ENCODE peak calls at places on chromosomes 4 and X, in six cellular contexts. One of them, this sample, is unnamed.

GRCh38 chr4:22877653-22878052 is 184.9 kb downstream of the GBA3 start:
- DNase-seq in HCT116: no peak
- DNase-seq in MM.1S: no peak
- DNase-seq in SK-N-SH: no peak
- DNase-seq in neural progenitor cell: no peak
- DNase-seq in GM23248: no peak
- DNase-seq in this sample: no peak

GRCh38 chrX:7515681-7516413 is 327.1 kb upstream of the VCX start:
- DNase-seq in HCT116: no peak
- DNase-seq in MM.1S: no peak
- DNase-seq in SK-N-SH: no peak
- DNase-seq in neural progenitor cell: no peak
- DNase-seq in GM23248: peak; percentile 31
- DNase-seq in this sample: peak; percentile 29

GRCh38 chr4:168731706-168732414 is 235.0 kb downstream of the PALLD start:
- DNase-seq in HCT116: no peak
- DNase-seq in MM.1S: no peak
- DNase-seq in SK-N-SH: no peak
- DNase-seq in neural progenitor cell: no peak
- DNase-seq in GM23248: no peak
- DNase-seq in this sample: no peak

GRCh38 chr4:182754895-182755294 is 162.3 kb downstream of the DCTD start:
- DNase-seq in HCT116: no peak
- DNase-seq in MM.1S: no peak
- DNase-seq in SK-N-SH: no peak
- DNase-seq in neural progenitor cell: no peak
- DNase-seq in GM23248: no peak
- DNase-seq in this sample: no peak

GRCh38 chr4:55866973-55867574 is 13.6 kb downstream of the EXOC1 start:
- DNase-seq in HCT116: peak; percentile 51
- DNase-seq in MM.1S: peak; percentile 77
- DNase-seq in SK-N-SH: peak; percentile 36
- DNase-seq in neural progenitor cell: peak; percentile 78
- DNase-seq in GM23248: peak; percentile 80
- DNase-seq in this sample: peak; percentile 79

GRCh38 chrX:44314259-44314734 is 29.2 kb downstream of the EFHC2 start:
- DNase-seq in HCT116: no peak
- DNase-seq in MM.1S: peak; percentile 24
- DNase-seq in SK-N-SH: peak; percentile 19
- DNase-seq in neural progenitor cell: no peak
- DNase-seq in GM23248: peak; percentile 57
- DNase-seq in this sample: peak; percentile 42

GRCh38 chr4:164753873-164754488 is at the start of gene SMIM31:
- DNase-seq in HCT116: no peak
- DNase-seq in MM.1S: no peak
- DNase-seq in SK-N-SH: no peak
- DNase-seq in neural progenitor cell: no peak
- DNase-seq in GM23248: no peak
- DNase-seq in this sample: peak; percentile 79

GRCh38 chr4:159455675-159456235 is 352.9 kb downstream of the RAPGEF2 start:
- DNase-seq in HCT116: peak; percentile 31
- DNase-seq in MM.1S: peak; percentile 21
- DNase-seq in SK-N-SH: peak; percentile 68
- DNase-seq in neural progenitor cell: peak; percentile 56
- DNase-seq in GM23248: peak; percentile 57
- DNase-seq in this sample: peak; percentile 66

GRCh38 chrX:30196322-30196721 is 19.0 kb upstream of the MAGEB2 start:
- DNase-seq in HCT116: peak; percentile 7
- DNase-seq in MM.1S: peak; percentile 17
- DNase-seq in SK-N-SH: peak; percentile 32
- DNase-seq in neural progenitor cell: peak; percentile 13
- DNase-seq in GM23248: peak; percentile 15
- DNase-seq in this sample: peak; percentile 38

GRCh38 chr4:4919926-4920325 is 60.5 kb downstream of the MSX1 start:
- DNase-seq in HCT116: no peak
- DNase-seq in MM.1S: no peak
- DNase-seq in SK-N-SH: no peak
- DNase-seq in neural progenitor cell: no peak
- DNase-seq in GM23248: peak; percentile 91
- DNase-seq in this sample: peak; percentile 1

GRCh38 chr4:30714408-30715031 is 5.6 kb upstream of the PCDH7 start:
- DNase-seq in HCT116: peak; percentile 73
- DNase-seq in MM.1S: peak; percentile 42
- DNase-seq in SK-N-SH: peak; percentile 63
- DNase-seq in neural progenitor cell: peak; percentile 80
- DNase-seq in GM23248: peak; percentile 68
- DNase-seq in this sample: peak; percentile 65

GRCh38 chr4:183961772-183962171 is 56.7 kb downstream of the STOX2 start:
- DNase-seq in HCT116: no peak
- DNase-seq in MM.1S: no peak
- DNase-seq in SK-N-SH: no peak
- DNase-seq in neural progenitor cell: peak; percentile 49
- DNase-seq in GM23248: no peak
- DNase-seq in this sample: no peak

GRCh38 chrX:9267415-9267814 is 197.4 kb upstream of the TBL1X start:
- DNase-seq in HCT116: no peak
- DNase-seq in MM.1S: no peak
- DNase-seq in SK-N-SH: no peak
- DNase-seq in neural progenitor cell: no peak
- DNase-seq in GM23248: no peak
- DNase-seq in this sample: peak; percentile 82

GRCh38 chr4:8114456-8115202 is 44.0 kb downstream of the ABLIM2 start:
- DNase-seq in HCT116: no peak
- DNase-seq in MM.1S: no peak
- DNase-seq in SK-N-SH: no peak
- DNase-seq in neural progenitor cell: no peak
- DNase-seq in GM23248: no peak
- DNase-seq in this sample: no peak

GRCh38 chrX:13933352-13933751 is 96.3 kb downstream of the GEMIN8 start:
- DNase-seq in HCT116: no peak
- DNase-seq in MM.1S: no peak
- DNase-seq in SK-N-SH: no peak
- DNase-seq in neural progenitor cell: no peak
- DNase-seq in GM23248: no peak
- DNase-seq in this sample: peak; percentile 66

GRCh38 chr4:168057412-168057811 is 34.9 kb upstream of the ANXA10 start:
- DNase-seq in HCT116: no peak
- DNase-seq in MM.1S: peak; percentile 91
- DNase-seq in SK-N-SH: no peak
- DNase-seq in neural progenitor cell: no peak
- DNase-seq in GM23248: no peak
- DNase-seq in this sample: no peak

GRCh38 chr4:56976878-56977320 is 507 bp downstream of the NOA1 start:
- DNase-seq in HCT116: peak; percentile 19
- DNase-seq in MM.1S: peak; percentile 69
- DNase-seq in SK-N-SH: peak; percentile 74
- DNase-seq in neural progenitor cell: peak; percentile 64
- DNase-seq in GM23248: peak; percentile 62
- DNase-seq in this sample: peak; percentile 76

GRCh38 chrX:139932077-139932900 is 564 bp downstream of the ATP11C start:
- DNase-seq in HCT116: no peak
- DNase-seq in MM.1S: peak; percentile 43
- DNase-seq in SK-N-SH: peak; percentile 79
- DNase-seq in neural progenitor cell: peak; percentile 77
- DNase-seq in GM23248: peak; percentile 72
- DNase-seq in this sample: peak; percentile 31

GRCh38 chr4:43360296-43360695 is 467.8 kb downstream of the GRXCR1 start:
- DNase-seq in HCT116: no peak
- DNase-seq in MM.1S: no peak
- DNase-seq in SK-N-SH: no peak
- DNase-seq in neural progenitor cell: no peak
- DNase-seq in GM23248: no peak
- DNase-seq in this sample: no peak

GRCh38 chr4:2685541-2685940 is 70.6 kb downstream of the TNIP2 start:
- DNase-seq in HCT116: no peak
- DNase-seq in MM.1S: no peak
- DNase-seq in SK-N-SH: no peak
- DNase-seq in neural progenitor cell: no peak
- DNase-seq in GM23248: peak; percentile 75
- DNase-seq in this sample: no peak

GRCh38 chr4:1047106-1047975 is 35.9 kb downstream of the FGFRL1 start:
- DNase-seq in HCT116: no peak
- DNase-seq in MM.1S: no peak
- DNase-seq in SK-N-SH: no peak
- DNase-seq in neural progenitor cell: peak; percentile 1
- DNase-seq in GM23248: no peak
- DNase-seq in this sample: no peak

GRCh38 chrX:134761788-134762187 is 103.5 kb upstream of the PLAC1 start:
- DNase-seq in HCT116: no peak
- DNase-seq in MM.1S: peak; percentile 46
- DNase-seq in SK-N-SH: peak; percentile 16
- DNase-seq in neural progenitor cell: no peak
- DNase-seq in GM23248: peak; percentile 36
- DNase-seq in this sample: peak; percentile 56

GRCh38 chr4:132203618-132204017 is 945.5 kb upstream of the PCDH10 start:
- DNase-seq in HCT116: no peak
- DNase-seq in MM.1S: no peak
- DNase-seq in SK-N-SH: no peak
- DNase-seq in neural progenitor cell: peak; percentile 41
- DNase-seq in GM23248: no peak
- DNase-seq in this sample: no peak

GRCh38 chrX:53281321-53281822 is at the start of gene IQSEC2:
- DNase-seq in HCT116: peak; percentile 48
- DNase-seq in MM.1S: no peak
- DNase-seq in SK-N-SH: no peak
- DNase-seq in neural progenitor cell: peak; percentile 61
- DNase-seq in GM23248: peak; percentile 81
- DNase-seq in this sample: peak; percentile 89

GRCh38 chr4:88341227-88342192 is 37.1 kb upstream of the HERC6 start:
- DNase-seq in HCT116: no peak
- DNase-seq in MM.1S: no peak
- DNase-seq in SK-N-SH: no peak
- DNase-seq in neural progenitor cell: no peak
- DNase-seq in GM23248: peak; percentile 85
- DNase-seq in this sample: peak; percentile 76

GRCh38 chr4:56906534-56906933 is 1.2 kb upstream of the REST start:
- DNase-seq in HCT116: no peak
- DNase-seq in MM.1S: no peak
- DNase-seq in SK-N-SH: no peak
- DNase-seq in neural progenitor cell: no peak
- DNase-seq in GM23248: no peak
- DNase-seq in this sample: no peak

GRCh38 chr4:22048326-22048725 is 99.8 kb upstream of the KCNIP4 start:
- DNase-seq in HCT116: no peak
- DNase-seq in MM.1S: no peak
- DNase-seq in SK-N-SH: no peak
- DNase-seq in neural progenitor cell: no peak
- DNase-seq in GM23248: no peak
- DNase-seq in this sample: no peak

GRCh38 chr4:114481856-114482255 is 116.8 kb upstream of the UGT8 start:
- DNase-seq in HCT116: no peak
- DNase-seq in MM.1S: no peak
- DNase-seq in SK-N-SH: no peak
- DNase-seq in neural progenitor cell: no peak
- DNase-seq in GM23248: no peak
- DNase-seq in this sample: no peak

DNA sequence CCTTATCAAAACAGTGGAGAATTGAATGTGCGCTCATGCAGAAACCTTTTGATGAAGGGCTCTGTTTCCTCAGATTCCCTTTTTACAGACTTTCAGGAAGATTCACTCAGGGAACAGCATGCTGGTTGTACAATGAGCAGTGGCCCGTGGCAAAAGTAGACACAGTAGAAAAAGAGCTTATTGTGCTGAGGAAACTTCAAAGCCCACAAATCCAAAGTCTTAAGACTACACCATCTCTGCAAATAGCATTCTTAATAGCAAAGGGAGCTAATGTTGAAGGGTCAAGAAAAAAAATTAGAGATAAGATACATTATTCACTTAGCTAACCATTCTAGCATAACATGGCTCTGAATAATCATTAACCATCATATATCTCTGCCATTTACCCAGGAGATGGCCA is 859.0 kb downstream of the PDHA2 start:
- DNase-seq in HCT116: no peak
- DNase-seq in MM.1S: no peak
- DNase-seq in SK-N-SH: no peak
- DNase-seq in neural progenitor cell: peak; percentile 23
- DNase-seq in GM23248: no peak
- DNase-seq in this sample: no peak
- TF ChIP-seq EZH2phosphoT487 in HCT116: no peak
- TF ChIP-seq EZH2phosphoT487 in MM.1S: no peak
- TF ChIP-seq EZH2phosphoT487 in SK-N-SH: no peak
- TF ChIP-seq EZH2phosphoT487 in neural progenitor cell: no peak
- TF ChIP-seq EZH2phosphoT487 in GM23248: no peak
- TF ChIP-seq EZH2phosphoT487 in this sample: no peak

GRCh38 chr4:87235020-87235671 is 14.7 kb upstream of the KLHL8 start:
- DNase-seq in HCT116: no peak
- DNase-seq in MM.1S: no peak
- DNase-seq in SK-N-SH: no peak
- DNase-seq in neural progenitor cell: no peak
- DNase-seq in GM23248: peak; percentile 70
- DNase-seq in this sample: peak; percentile 41
- H3K9ac ChIP-seq in HCT116: peak overlapping the region; percentile 58
- H3K9ac ChIP-seq in MM.1S: peak overlapping the region; percentile 28
- H3K9ac ChIP-seq in SK-N-SH: peak overlapping the region; percentile 70
- H3K9ac ChIP-seq in neural progenitor cell: no peak overlapping the region
- H3K9ac ChIP-seq in GM23248: peak overlapping the region; percentile 81
- H3K9ac ChIP-seq in this sample: peak overlapping the region; percentile 65

GRCh38 chr4:113222006-113222405 is 172.6 kb downstream of the ANK2 start:
- DNase-seq in HCT116: no peak
- DNase-seq in MM.1S: no peak
- DNase-seq in SK-N-SH: no peak
- DNase-seq in neural progenitor cell: no peak
- DNase-seq in GM23248: peak; percentile 60
- DNase-seq in this sample: no peak
- TF ChIP-seq EZH2phosphoT487 in HCT116: no peak
- TF ChIP-seq EZH2phosphoT487 in MM.1S: no peak
- TF ChIP-seq EZH2phosphoT487 in SK-N-SH: no peak
- TF ChIP-seq EZH2phosphoT487 in neural progenitor cell: no peak
- TF ChIP-seq EZH2phosphoT487 in GM23248: no peak
- TF ChIP-seq EZH2phosphoT487 in this sample: no peak

DNA sequence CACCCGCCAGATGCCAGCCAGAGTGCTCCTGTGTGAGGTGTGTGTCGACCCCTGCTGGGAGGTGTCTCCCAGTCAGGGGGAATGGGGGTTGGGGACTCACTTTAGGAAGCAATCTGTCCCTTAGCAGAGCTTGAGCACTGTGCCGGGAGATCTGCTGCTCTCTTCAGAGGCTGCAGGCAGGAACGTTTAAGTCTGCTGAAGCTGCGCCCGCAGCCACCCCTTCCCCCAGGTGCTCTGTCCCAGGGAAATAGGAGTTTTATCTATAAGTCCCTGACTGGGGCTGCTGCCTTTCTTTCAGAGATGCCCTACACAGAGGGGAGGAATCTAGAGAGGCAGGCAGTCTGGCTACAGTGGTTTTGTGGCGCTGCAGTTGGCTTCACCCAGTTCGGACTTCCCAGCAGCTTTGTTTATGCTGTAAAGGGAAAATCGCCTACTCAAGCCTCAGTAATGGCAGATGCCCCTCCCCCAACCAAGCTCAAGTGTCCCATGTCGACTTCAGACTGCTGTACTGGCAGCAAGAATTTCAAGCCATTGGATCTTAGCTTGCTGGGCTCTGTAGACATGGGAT is 80.8 kb downstream of the CCSER1 start:
- DNase-seq in HCT116: no peak
- DNase-seq in MM.1S: no peak
- DNase-seq in SK-N-SH: no peak
- DNase-seq in neural progenitor cell: no peak
- DNase-seq in GM23248: no peak
- DNase-seq in this sample: no peak
- H3K9ac ChIP-seq in HCT116: no peak overlapping the region
- H3K9ac ChIP-seq in MM.1S: no peak overlapping the region
- H3K9ac ChIP-seq in SK-N-SH: no peak overlapping the region
- H3K9ac ChIP-seq in neural progenitor cell: no peak overlapping the region
- H3K9ac ChIP-seq in GM23248: no peak overlapping the region
- H3K9ac ChIP-seq in this sample: no peak overlapping the region

GRCh38 chrX:24493740-24494543 is 28.9 kb downstream of the PDK3 start:
- DNase-seq in HCT116: no peak
- DNase-seq in MM.1S: no peak
- DNase-seq in SK-N-SH: no peak
- DNase-seq in neural progenitor cell: no peak
- DNase-seq in GM23248: no peak
- DNase-seq in this sample: peak; percentile 50
- TF ChIP-seq EZH2phosphoT487 in HCT116: no peak
- TF ChIP-seq EZH2phosphoT487 in MM.1S: no peak
- TF ChIP-seq EZH2phosphoT487 in SK-N-SH: no peak
- TF ChIP-seq EZH2phosphoT487 in neural progenitor cell: no peak
- TF ChIP-seq EZH2phosphoT487 in GM23248: no peak
- TF ChIP-seq EZH2phosphoT487 in this sample: no peak